ENCODE peak calls at places on chromosome 4, in ten cellular contexts. C is pancreas, G is upper lobe of right lung, N is lower leg skin, X is hepatocyte, U is stomach, P is suprapubic skin, Z is dorsolateral prefrontal cortex, K is SK-N-SH, Q is cardiac fibroblast. V is an unnamed sample.

GRCh38 chr4:8725845-8726244 is 133.3 kb downstream of the CPZ start:
- DNase-seq in C (no peak), G (peak), N (peak), X (no peak), U (peak), P (peak), Z (no peak), K (no peak), Q (no peak), V (no peak)

GRCh38 chr4:22739933-22740332 is 47.2 kb downstream of the GBA3 start:
- DNase-seq in C (no peak), G (no peak), N (no peak), X (no peak), U (no peak), P (no peak), Z (no peak), K (no peak), Q (no peak), V (no peak)

GRCh38 chr4:80229128-80229527 is 31.8 kb downstream of the PRDM8 start:
- DNase-seq in C (no peak), G (no peak), N (no peak), X (no peak), U (no peak), P (no peak), Z (no peak), K (no peak), Q (no peak), V (no peak)

GRCh38 chr4:26583538-26583864 is 383 bp upstream of the TBC1D19 start:
- DNase-seq in C (no peak), G (no peak), N (no peak), X (no peak), U (no peak), P (no peak), Z (no peak), K (no peak), Q (no peak), V (no peak)

GRCh38 chr4:63901311-63901710 is 507.9 kb downstream of the TECRL start:
- DNase-seq in C (no peak), G (no peak), N (no peak), X (no peak), U (no peak), P (no peak), Z (no peak), K (no peak), Q (no peak), V (no peak)

GRCh38 chr4:115360441-115360840 is 247.0 kb upstream of the NDST4 start:
- DNase-seq in C (no peak), G (no peak), N (no peak), X (no peak), U (no peak), P (no peak), Z (no peak), K (no peak), Q (no peak), V (no peak)

GRCh38 chr4:181671672-181672071 is 571.5 kb upstream of the TENM3 start:
- DNase-seq in C (no peak), G (no peak), N (no peak), X (no peak), U (no peak), P (no peak), Z (no peak), K (no peak), Q (no peak), V (no peak)

GRCh38 chr4:6574747-6575502 is at the start of gene MAN2B2:
- DNase-seq in C (peak), G (peak), N (peak), X (peak), U (peak), P (peak), Z (peak), K (peak), Q (peak), V (peak)

GRCh38 chr4:140116442-140117104 is 37.4 kb downstream of the MAML3 start:
- DNase-seq in C (no peak), G (no peak), N (no peak), X (no peak), U (no peak), P (no peak), Z (no peak), K (peak), Q (peak), V (no peak)

GRCh38 chr4:181897935-181898334 is 345.3 kb upstream of the TENM3 start:
- DNase-seq in C (no peak), G (no peak), N (no peak), X (peak), U (no peak), P (no peak), Z (no peak), K (no peak), Q (peak), V (peak)

GRCh38 chr4:177442623-177443155 is 452 bp upstream of the AGA start:
- DNase-seq in C (no peak), G (no peak), N (no peak), X (no peak), U (no peak), P (no peak), Z (peak), K (peak), Q (no peak), V (no peak)

GRCh38 chr4:55411621-55412020 is 15.9 kb downstream of the TMEM165 start:
- DNase-seq in C (peak), G (no peak), N (no peak), X (no peak), U (no peak), P (no peak), Z (no peak), K (no peak), Q (peak), V (no peak)

GRCh38 chr4:46886711-46887110 is 22.3 kb downstream of the COX7B2 start:
- DNase-seq in C (no peak), G (no peak), N (no peak), X (peak), U (no peak), P (no peak), Z (no peak), K (no peak), Q (peak), V (no peak)

GRCh38 chr4:101806914-101807313 is 16.4 kb downstream of the BANK1 start:
- DNase-seq in C (no peak), G (no peak), N (no peak), X (no peak), U (no peak), P (no peak), Z (no peak), K (no peak), Q (peak), V (peak)

GRCh38 chr4:30879841-30880240 is 159.7 kb downstream of the PCDH7 start:
- DNase-seq in C (no peak), G (no peak), N (no peak), X (no peak), U (no peak), P (no peak), Z (no peak), K (no peak), Q (no peak), V (no peak)

GRCh38 chr4:83221897-83222441 is 62.6 kb downstream of the COQ2 start:
- DNase-seq in C (no peak), G (no peak), N (no peak), X (no peak), U (no peak), P (no peak), Z (no peak), K (no peak), Q (no peak), V (no peak)

GRCh38 chr4:128242601-128243000 is 45.0 kb downstream of the PGRMC2 start:
- DNase-seq in C (no peak), G (no peak), N (no peak), X (no peak), U (no peak), P (no peak), Z (no peak), K (no peak), Q (no peak), V (no peak)

GRCh38 chr4:77040856-77041576 is 34.8 kb downstream of the CCNI start:
- DNase-seq in C (no peak), G (no peak), N (no peak), X (no peak), U (no peak), P (no peak), Z (no peak), K (no peak), Q (peak), V (no peak)

GRCh38 chr4:186297013-186297645 is 31.1 kb downstream of the F11 start:
- DNase-seq in C (no peak), G (no peak), N (no peak), X (peak), U (no peak), P (no peak), Z (no peak), K (peak), Q (peak), V (peak)

GRCh38 chr4:147717878-147718277 is 14.0 kb upstream of the ARHGAP10 start:
- DNase-seq in C (no peak), G (no peak), N (no peak), X (no peak), U (no peak), P (no peak), Z (no peak), K (no peak), Q (no peak), V (no peak)

GRCh38 chr4:64399313-64400109 is 9.7 kb downstream of the TECRL start:
- DNase-seq in C (no peak), G (no peak), N (no peak), X (no peak), U (no peak), P (no peak), Z (no peak), K (no peak), Q (no peak), V (no peak)

GRCh38 chr4:28886934-28887333 is 1833.2 kb upstream of the PCDH7 start:
- DNase-seq in C (no peak), G (no peak), N (no peak), X (no peak), U (no peak), P (no peak), Z (no peak), K (no peak), Q (peak), V (no peak)

GRCh38 chr4:7121861-7122653 is 54.2 kb upstream of the GRPEL1 start:
- DNase-seq in C (no peak), G (no peak), N (no peak), X (no peak), U (no peak), P (no peak), Z (no peak), K (no peak), Q (no peak), V (no peak)

GRCh38 chr4:121156822-121157769 is 7.0 kb downstream of the TNIP3 start:
- DNase-seq in C (no peak), G (peak), N (peak), X (peak), U (no peak), P (peak), Z (no peak), K (peak), Q (peak), V (peak)

GRCh38 chr4:163300445-163300844 is 32.0 kb downstream of the NPY1R start:
- DNase-seq in C (no peak), G (no peak), N (no peak), X (no peak), U (no peak), P (no peak), Z (no peak), K (no peak), Q (no peak), V (no peak)

GRCh38 chr4:75935628-75936027 is 5.2 kb downstream of the NAAA start:
- DNase-seq in C (no peak), G (no peak), N (no peak), X (no peak), U (no peak), P (no peak), Z (no peak), K (no peak), Q (no peak), V (no peak)

GRCh38 chr4:79864470-79865190 is 208.4 kb downstream of the ANTXR2 start:
- DNase-seq in C (no peak), G (no peak), N (no peak), X (no peak), U (no peak), P (no peak), Z (no peak), K (no peak), Q (no peak), V (no peak)

GRCh38 chr4:153497091-153497531 is 31.0 kb downstream of the TMEM131L start:
- DNase-seq in C (no peak), G (no peak), N (no peak), X (peak), U (no peak), P (no peak), Z (no peak), K (no peak), Q (peak), V (no peak)

GRCh38 chr4:114780205-114780604 is 181.6 kb downstream of the UGT8 start:
- DNase-seq in C (no peak), G (no peak), N (no peak), X (peak), U (no peak), P (no peak), Z (no peak), K (peak), Q (peak), V (peak)

GRCh38 chr4:68732653-68733466 is 62.4 kb upstream of the UGT2B15 start:
- DNase-seq in C (peak), G (no peak), N (no peak), X (peak), U (no peak), P (no peak), Z (no peak), K (no peak), Q (no peak), V (no peak)

GRCh38 chr4:140372607-140373327 is 679 bp upstream of the SCOC start:
- DNase-seq in C (no peak), G (no peak), N (no peak), X (peak), U (no peak), P (no peak), Z (peak), K (peak), Q (peak), V (peak)

GRCh38 chr4:38857354-38858096 is 908 bp upstream of the TLR6 start:
- DNase-seq in C (no peak), G (no peak), N (peak), X (peak), U (no peak), P (peak), Z (no peak), K (no peak), Q (peak), V (peak)

GRCh38 chr4:182207806-182208483 is 35.3 kb upstream of the TENM3 start:
- DNase-seq in C (no peak), G (no peak), N (no peak), X (peak), U (no peak), P (no peak), Z (no peak), K (no peak), Q (peak), V (peak)

GRCh38 chr4:36091997-36092396 is 152.3 kb downstream of the ARAP2 start:
- DNase-seq in C (no peak), G (no peak), N (no peak), X (no peak), U (no peak), P (no peak), Z (no peak), K (no peak), Q (no peak), V (no peak)

GRCh38 chr4:8046925-8047541 is 107.4 kb upstream of the AFAP1 start:
- DNase-seq in C (no peak), G (no peak), N (no peak), X (no peak), U (no peak), P (no peak), Z (peak), K (no peak), Q (no peak), V (no peak)

GRCh38 chr4:4284827-4285618 is 4.9 kb downstream of the LYAR start:
- DNase-seq in C (no peak), G (no peak), N (no peak), X (peak), U (no peak), P (no peak), Z (no peak), K (no peak), Q (peak), V (peak)

GRCh38 chr4:104066533-104066932 is 346.7 kb upstream of the TACR3 start:
- DNase-seq in C (no peak), G (no peak), N (no peak), X (no peak), U (no peak), P (no peak), Z (no peak), K (no peak), Q (no peak), V (no peak)

GRCh38 chr4:23932186-23932585 is 42.3 kb upstream of the PPARGC1A start:
- DNase-seq in C (no peak), G (no peak), N (no peak), X (no peak), U (no peak), P (no peak), Z (no peak), K (no peak), Q (no peak), V (no peak)

GRCh38 chr4:23934915-23935314 is 45.1 kb upstream of the PPARGC1A start:
- DNase-seq in C (peak), G (peak), N (peak), X (peak), U (peak), P (peak), Z (no peak), K (no peak), Q (peak), V (peak)

GRCh38 chr4:23934223-23934622 is 44.4 kb upstream of the PPARGC1A start:
- DNase-seq in C (no peak), G (no peak), N (no peak), X (no peak), U (no peak), P (no peak), Z (no peak), K (no peak), Q (no peak), V (no peak)

GRCh38 chr4:23931489-23931830 is 41.6 kb upstream of the PPARGC1A start:
- DNase-seq in C (no peak), G (no peak), N (no peak), X (peak), U (no peak), P (no peak), Z (no peak), K (no peak), Q (no peak), V (no peak)

GRCh38 chr4:23932935-23933334 is 43.1 kb upstream of the PPARGC1A start:
- DNase-seq in C (no peak), G (no peak), N (no peak), X (peak), U (no peak), P (no peak), Z (no peak), K (no peak), Q (peak), V (peak)
- TF ChIP-seq CTCF in C (no peak), G (peak), N (no peak), X (peak), U (peak), P (peak), Z (no peak), K (no peak), Q (no peak), V (peak)

DNA sequence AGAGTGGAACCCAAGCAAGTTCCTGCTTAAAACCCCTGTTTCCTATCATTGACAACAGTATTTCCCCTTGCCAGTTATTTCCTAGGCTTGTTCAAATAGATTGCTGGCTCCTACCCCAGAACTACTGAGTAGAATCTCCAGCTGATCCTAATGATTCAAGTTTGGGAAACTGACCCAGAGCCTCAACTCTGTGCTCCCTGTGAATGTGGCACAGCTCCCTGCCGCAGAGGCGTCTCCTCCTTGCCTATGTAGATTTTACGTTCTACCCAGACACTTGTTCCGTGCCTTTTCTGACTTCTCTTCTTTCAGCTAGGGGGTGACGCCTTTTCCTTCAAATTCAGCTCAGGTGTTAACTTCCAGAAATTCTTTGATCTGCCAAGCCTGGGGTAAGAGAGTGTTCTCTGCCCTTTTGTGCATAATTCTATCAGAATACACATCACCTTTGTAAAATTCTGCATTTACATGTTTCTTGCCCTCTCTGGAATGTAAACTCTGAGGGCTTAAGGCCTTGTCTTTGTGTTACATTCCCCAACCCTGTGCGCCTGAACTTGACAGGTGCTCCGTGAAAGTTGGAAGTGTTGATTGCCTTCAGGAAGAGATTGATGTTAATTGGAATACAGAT is 4.4 kb downstream of the LSM6 start:
- DNase-seq in C (no peak), G (no peak), N (no peak), X (no peak), U (no peak), P (no peak), Z (no peak), K (no peak), Q (no peak), V (no peak)
- H3K4me3 ChIP-seq in C (no peak), G (no peak), N (no peak), X (no peak), U (no peak), P (no peak), Z (no peak), K (no peak), Q (no peak), V (no peak)

DNA sequence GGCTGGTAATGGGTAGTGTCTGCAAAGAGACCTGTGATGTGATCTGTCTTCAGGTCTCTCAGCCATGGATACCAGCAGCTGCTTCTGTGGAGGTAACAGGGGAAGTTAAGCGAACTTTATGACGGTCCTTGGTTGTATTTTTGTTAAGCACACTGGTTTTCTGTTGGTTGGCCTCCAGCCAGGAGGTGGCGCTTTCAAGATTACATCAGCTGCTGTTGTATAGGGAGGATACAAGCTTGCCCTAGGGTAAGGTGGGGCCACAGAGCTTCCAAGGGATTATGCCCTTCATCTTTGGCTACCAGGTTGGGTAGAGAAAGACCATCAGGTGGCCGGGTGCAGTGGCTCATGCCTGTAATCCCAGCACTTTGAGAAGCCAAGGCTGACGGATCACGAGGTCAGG is 834.2 kb upstream of the GALNTL6 start:
- DNase-seq in C (no peak), G (no peak), N (no peak), X (no peak), U (no peak), P (no peak), Z (no peak), K (no peak), Q (no peak), V (no peak)
- TF ChIP-seq CTCF in C (no peak), G (no peak), N (no peak), X (no peak), U (no peak), P (no peak), Z (no peak), K (no peak), Q (no peak), V (no peak)

GRCh38 chr4:40515398-40516293 is 114.0 kb downstream of the RBM47 start:
- DNase-seq in C (no peak), G (no peak), N (no peak), X (peak), U (peak), P (no peak), Z (no peak), K (no peak), Q (no peak), V (peak)
- H3K4me3 ChIP-seq in C (no peak), G (peak), N (no peak), X (peak), U (peak), P (no peak), Z (no peak), K (no peak), Q (no peak), V (no peak)

DNA sequence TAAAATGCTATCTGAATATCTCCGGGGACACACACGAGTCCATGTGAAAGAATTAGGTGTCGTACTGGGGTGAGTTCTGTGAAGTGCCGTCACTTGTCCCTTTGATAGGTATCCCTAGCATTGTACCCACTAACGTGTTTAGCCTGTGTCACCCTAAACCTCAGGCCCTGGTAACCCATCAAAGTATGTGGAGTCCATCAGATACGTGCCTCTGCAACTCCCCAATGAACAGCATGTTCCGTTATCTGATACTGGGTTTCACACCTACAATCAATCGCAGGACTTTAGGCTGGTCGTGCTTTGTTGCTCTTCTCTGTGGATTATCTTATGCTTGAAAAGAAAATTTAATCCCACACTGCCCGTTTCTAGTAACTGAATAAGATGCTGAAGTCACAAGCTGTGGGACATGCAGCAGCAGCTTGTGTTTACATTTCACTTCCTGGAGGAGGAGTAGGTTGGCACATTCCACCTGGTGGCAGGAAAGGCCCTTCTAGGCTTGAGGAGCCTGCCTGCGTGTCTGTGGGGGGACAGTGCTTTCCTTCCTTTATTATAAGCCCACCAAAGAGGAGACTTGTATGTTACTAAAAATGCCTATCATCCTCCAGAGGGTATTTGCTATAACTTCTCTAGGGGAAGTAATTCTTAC is 127.1 kb downstream of the FNIP2 start:
- DNase-seq in C (no peak), G (no peak), N (no peak), X (no peak), U (peak), P (no peak), Z (peak), K (no peak), Q (peak), V (no peak)
- TF ChIP-seq CTCF in C (no peak), G (peak), N (no peak), X (no peak), U (no peak), P (no peak), Z (no peak), K (no peak), Q (peak), V (no peak)